ENCODE peak calls at places on chromosomes 4 and X, in four cellular contexts. T is activated effector memory CD4-positive, alpha-beta T cell treated with Interleukin-2 at 50 U/mL for 16 hours; S is small intestine; U is stromal cell of bone marrow. M is an unnamed sample.

GRCh38 chr4:76956961-76957738 is 7.6 kb downstream of the SEPTIN11 start:
- DNase-seq in T (no peak), S (peak; percentile 46), U (no peak), M (peak; percentile 60)

GRCh38 chrX:87409113-87409841 is 108.3 kb upstream of the KLHL4 start:
- DNase-seq in T (no peak), S (no peak), U (peak; percentile 59), M (no peak)

GRCh38 chr4:189081831-189082230 is 858.8 kb upstream of the FRG1 start:
- DNase-seq in T (no peak), S (no peak), U (no peak), M (no peak)

GRCh38 chr4:171067422-171067821 is 745.8 kb upstream of the GALNTL6 start:
- DNase-seq in T (no peak), S (no peak), U (no peak), M (no peak)

GRCh38 chr4:1072830-1073446 is 40.4 kb downstream of the RNF212 start:
- DNase-seq in T (peak; percentile 33), S (peak; percentile 88), U (peak; percentile 43), M (peak; percentile 49)

GRCh38 chrX:84187501-84188319 is at the start of gene RPS6KA6:
- DNase-seq in T (no peak), S (peak; percentile 10), U (no peak), M (peak; percentile 65)

GRCh38 chr4:172011196-172011595 is 198.0 kb downstream of the GALNTL6 start:
- DNase-seq in T (no peak), S (no peak), U (no peak), M (no peak)

GRCh38 chr4:3707423-3708102 is 58.6 kb upstream of the ADRA2C start:
- DNase-seq in T (no peak), S (no peak), U (no peak), M (peak; percentile 17)

GRCh38 chrX:123965712-123966111 is 4.2 kb downstream of the STAG2 start:
- DNase-seq in T (no peak), S (no peak), U (no peak), M (no peak)

GRCh38 chrX:21756785-21757529 is 959 bp downstream of the SMPX start:
- DNase-seq in T (no peak), S (no peak), U (no peak), M (no peak)

GRCh38 chr4:39970559-39971270 is 7.0 kb downstream of the PDS5A start:
- DNase-seq in T (no peak), S (no peak), U (no peak), M (no peak)

GRCh38 chr4:14513471-14513870 is 488.8 kb upstream of the CPEB2 start:
- DNase-seq in T (no peak), S (no peak), U (peak; percentile 15), M (no peak)

GRCh38 chr4:113574636-113575103 is 186.9 kb downstream of the CAMK2D start:
- DNase-seq in T (no peak), S (no peak), U (peak; percentile 49), M (no peak)

GRCh38 chrX:144896323-144896722 is 351.0 kb upstream of the SPANXN1 start:
- DNase-seq in T (no peak), S (no peak), U (no peak), M (no peak)

GRCh38 chr4:160450861-160451260 is 1348.0 kb downstream of the RAPGEF2 start:
- DNase-seq in T (no peak), S (no peak), U (no peak), M (no peak)

GRCh38 chr4:151324449-151325319 is 721 bp downstream of the SH3D19 start:
- DNase-seq in T (no peak), S (peak; percentile 95), U (peak; percentile 43), M (peak; percentile 32)

GRCh38 chrX:153443476-153444332 is 2.2 kb downstream of the TREX2 start:
- DNase-seq in T (no peak), S (no peak), U (no peak), M (no peak)

GRCh38 chr4:73964862-73965611 is 16.8 kb downstream of the PF4 start:
- DNase-seq in T (no peak), S (peak; percentile 54), U (no peak), M (peak; percentile 47)

GRCh38 chrX:11438380-11438723 is 145.1 kb downstream of the AMELX start:
- DNase-seq in T (no peak), S (no peak), U (no peak), M (no peak)

GRCh38 chrX:78066110-78066509 is 37.9 kb upstream of the PGK1 start:
- DNase-seq in T (no peak), S (no peak), U (no peak), M (no peak)

GRCh38 chr4:76591992-76592391 is 157.0 kb downstream of the SHROOM3 start:
- DNase-seq in T (no peak), S (no peak), U (no peak), M (no peak)

GRCh38 chr4:55385201-55385649 is 10.5 kb upstream of the TMEM165 start:
- DNase-seq in T (no peak), S (no peak), U (no peak), M (no peak)